ENCODE peak calls at places on chromosomes 2 and 18, in seven cellular contexts. L is stomach, A is AG04449, K is cardiac muscle cell, G is A549, H is MM.1S, Z is cardiac fibroblast. Q is an unnamed sample.

GRCh38 chr2:112523291-112523777 is 18.9 kb upstream of the POLR1B start:
- DNase-seq in G (no peak), K (no peak), L (no peak), Z (no peak), H (no peak), A (no peak), Q (no peak)

GRCh38 chr2:71456617-71457016 is 3.3 kb downstream of the DYSF start:
- DNase-seq in H (no peak), Z (no peak), G (no peak), L (no peak), A (no peak), K (no peak), Q (no peak)

GRCh38 chr2:36329746-36330145 is 25.8 kb upstream of the CRIM1 start:
- DNase-seq in A (no peak), G (peak), H (no peak), K (no peak), L (no peak), Z (peak), Q (peak)

GRCh38 chr2:105196651-105197050 is 44.9 kb upstream of the GPR45 start:
- DNase-seq in Z (no peak), G (no peak), H (no peak), L (no peak), A (no peak), K (no peak), Q (no peak)

GRCh38 chr2:26469092-26469710 is 8.7 kb downstream of the OTOF start:
- DNase-seq in A (no peak), G (peak), H (peak), Z (peak), L (peak), K (peak), Q (no peak)

GRCh38 chr2:197073701-197074433 is 147.4 kb upstream of the PGAP1 start:
- DNase-seq in A (no peak), H (no peak), K (no peak), Z (peak), G (no peak), L (peak), Q (peak)

GRCh38 chr18:32379891-32380290 is 90.8 kb downstream of the GAREM1 start:
- DNase-seq in H (no peak), L (no peak), Z (peak), G (no peak), K (no peak), A (no peak), Q (no peak)

GRCh38 chr18:38751897-38752296 is 1186.3 kb upstream of the CELF4 start:
- DNase-seq in A (no peak), K (peak), Z (no peak), H (no peak), L (no peak), G (no peak), Q (peak)

GRCh38 chr2:213766465-213766891 is 482.2 kb downstream of the SPAG16 start:
- DNase-seq in H (peak), G (no peak), A (no peak), Z (no peak), L (no peak), K (peak), Q (no peak)

GRCh38 chr2:121356058-121356640 is 71.1 kb upstream of the TFCP2L1 start:
- DNase-seq in Z (peak), K (peak), H (peak), G (peak), A (no peak), L (peak), Q (peak)

GRCh38 chr2:64797881-64798590 is 144.3 kb upstream of the SERTAD2 start:
- DNase-seq in H (no peak), Z (peak), L (peak), K (no peak), G (no peak), A (no peak), Q (peak)

GRCh38 chr18:74497308-74497640 is 1.1 kb downstream of the CNDP2 start:
- DNase-seq in G (no peak), K (no peak), L (no peak), H (no peak), Z (no peak), A (no peak), Q (no peak)

GRCh38 chr2:26141145-26141769 is 31.6 kb upstream of the GAREM2 start:
- DNase-seq in G (no peak), Z (no peak), A (no peak), K (no peak), L (no peak), H (no peak), Q (no peak)

GRCh38 chr2:1297376-1298159 is 115.7 kb upstream of the TPO start:
- DNase-seq in A (no peak), G (no peak), K (no peak), Z (no peak), L (no peak), H (no peak), Q (no peak)

GRCh38 chr2:236766850-236767249 is 197.2 kb downstream of the ACKR3 start:
- DNase-seq in G (no peak), L (no peak), A (no peak), K (no peak), Z (no peak), H (no peak), Q (no peak)

GRCh38 chr2:6955523-6956136 is 38.4 kb downstream of the RNF144A start:
- DNase-seq in Z (peak), A (no peak), H (no peak), L (no peak), G (no peak), K (peak), Q (no peak)

GRCh38 chr18:6729247-6730091 is at the start of gene ARHGAP28:
- DNase-seq in G (peak), H (peak), A (no peak), K (peak), L (peak), Z (peak), Q (peak)

GRCh38 chr2:71860381-71860926 is 287.2 kb downstream of the CYP26B1 start:
- DNase-seq in G (no peak), K (no peak), Z (no peak), A (no peak), L (no peak), H (no peak), Q (no peak)

GRCh38 chr18:54330768-54331548 is 26.7 kb downstream of the STARD6 start:
- DNase-seq in H (no peak), L (no peak), G (no peak), Z (no peak), K (no peak), A (no peak), Q (no peak)

GRCh38 chr18:11412790-11413189 is 196.6 kb upstream of the SLC35G4 start:
- DNase-seq in K (no peak), H (no peak), L (no peak), G (no peak), A (no peak), Z (no peak), Q (no peak)

GRCh38 chr2:172550419-172550818 is 5.5 kb upstream of the PDK1 start:
- DNase-seq in G (no peak), L (no peak), K (no peak), H (no peak), A (no peak), Z (no peak), Q (no peak)

GRCh38 chr2:239689410-239689809 is 288.6 kb upstream of the HDAC4 start:
- DNase-seq in A (no peak), K (no peak), G (no peak), H (no peak), L (no peak), Z (no peak), Q (no peak)

GRCh38 chr2:65997941-65998340 is 437.0 kb upstream of the MEIS1 start:
- DNase-seq in Z (no peak), K (no peak), A (no peak), H (peak), L (no peak), G (no peak), Q (no peak)

GRCh38 chr18:57210101-57210661 is 63.3 kb downstream of the BOD1L2 start:
- DNase-seq in Z (peak), K (peak), H (peak), L (peak), G (peak), A (peak), Q (peak)

GRCh38 chr2:8617048-8617447 is 64.8 kb upstream of the ID2 start:
- DNase-seq in L (no peak), A (no peak), G (no peak), K (no peak), Z (no peak), H (no peak), Q (no peak)

GRCh38 chr2:46985512-46985911 is 69.9 kb upstream of the MCFD2 start:
- DNase-seq in A (no peak), K (no peak), Z (no peak), L (no peak), H (peak), G (peak), Q (no peak)

GRCh38 chr2:112482309-112483046 is 522 bp downstream of the TTL start:
- DNase-seq in A (no peak), G (peak), Z (peak), K (peak), H (peak), L (no peak), Q (no peak)

GRCh38 chr2:44051948-44052347 is 56.2 kb upstream of the LRPPRC start:
- DNase-seq in H (no peak), G (no peak), Z (no peak), A (no peak), L (no peak), K (no peak), Q (no peak)

GRCh38 chr2:54691439-54692135 is 31.9 kb upstream of the EML6 start:
- DNase-seq in A (no peak), G (no peak), K (no peak), H (no peak), Z (no peak), L (no peak), Q (no peak)

GRCh38 chr2:43399515-43400245 is 173.3 kb upstream of the ZFP36L2 start:
- DNase-seq in L (no peak), A (peak), Z (peak), G (no peak), H (no peak), K (no peak), Q (no peak)

GRCh38 chr2:158300394-158300793 is 156.2 kb downstream of the CCDC148 start:
- DNase-seq in K (no peak), L (no peak), A (no peak), H (no peak), G (no peak), Z (no peak), Q (no peak)

GRCh38 chr18:77267957-77268356 is 18.3 kb downstream of the GALR1 start:
- DNase-seq in L (no peak), H (no peak), G (no peak), K (no peak), Z (no peak), A (no peak), Q (no peak)

GRCh38 chr2:15948704-15948957 is 8.3 kb downstream of the MYCN start:
- DNase-seq in H (no peak), G (no peak), A (no peak), K (no peak), L (no peak), Z (no peak), Q (no peak)

DNA sequence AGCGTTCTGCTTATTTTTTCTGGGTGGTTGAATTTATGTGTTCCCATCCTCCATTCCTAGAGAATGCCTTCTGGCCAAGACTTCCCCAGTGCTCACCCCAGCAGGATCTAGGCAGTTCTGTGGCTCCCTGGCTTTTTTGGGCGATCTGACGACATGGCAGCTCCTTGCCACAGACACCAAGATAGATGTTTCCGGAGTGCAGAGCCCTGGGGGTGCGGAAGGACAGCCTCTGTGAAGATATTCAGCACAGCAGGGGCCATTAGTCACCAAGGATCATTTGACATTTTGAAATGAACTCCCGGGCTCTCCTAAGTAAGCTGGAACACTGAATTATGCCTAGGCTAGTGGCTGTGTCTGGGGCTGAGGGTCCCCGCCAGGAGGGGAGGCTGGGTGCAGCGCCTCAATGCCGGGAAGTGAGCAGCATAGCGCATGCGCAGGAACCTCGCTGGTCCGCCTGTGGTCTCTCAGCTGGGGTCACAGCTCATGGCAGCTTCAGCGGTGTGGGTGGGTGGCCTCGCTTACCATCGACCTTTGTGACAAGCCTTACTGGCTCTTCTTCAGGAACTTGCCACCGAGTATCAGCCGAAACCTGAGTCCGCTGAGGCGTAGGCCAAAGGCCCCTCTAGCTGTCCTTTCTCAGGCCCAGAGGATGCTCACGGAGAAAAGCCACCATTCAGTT is 60.3 kb downstream of the MEX3C start:
- DNase-seq in A (no peak), K (no peak), L (no peak), G (no peak), H (no peak), Z (no peak), Q (no peak)
- H3K4me3 ChIP-seq in A (no peak), K (no peak), L (no peak), G (no peak), H (no peak), Z (no peak), Q (no peak)

DNA sequence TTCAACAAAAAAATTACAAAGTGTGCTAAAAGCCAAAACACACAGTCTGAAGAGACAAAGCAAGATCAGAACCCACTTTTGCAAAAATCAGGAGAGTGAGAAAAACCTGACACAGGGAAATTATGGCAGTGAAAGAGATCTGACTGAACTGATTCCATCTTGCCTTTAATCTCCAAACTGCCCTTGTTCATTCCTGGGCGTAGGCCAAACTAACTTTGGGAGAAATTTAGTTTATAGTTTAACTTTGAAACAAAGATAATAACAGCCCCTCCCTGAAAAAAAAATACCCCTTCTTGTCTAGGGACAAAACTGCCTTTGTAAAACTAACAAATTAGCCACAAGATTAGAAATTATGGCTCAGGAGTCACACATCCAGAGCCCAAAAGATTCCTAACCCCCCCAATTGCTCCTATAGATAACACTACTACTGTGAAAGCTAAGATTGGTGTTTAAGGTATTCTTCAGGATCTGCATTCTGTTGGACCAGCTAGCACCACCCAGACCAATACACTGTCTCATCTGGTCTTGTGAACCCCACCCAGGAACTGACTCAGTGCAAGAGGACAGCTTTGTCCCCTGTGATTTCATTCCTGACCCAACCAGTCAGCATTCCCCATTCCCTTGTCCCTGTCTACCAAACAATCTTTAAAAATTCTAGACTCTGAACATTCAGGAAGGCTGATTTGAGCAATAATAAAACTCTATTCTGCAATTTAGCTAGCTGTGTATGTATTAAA is 226.1 kb upstream of the SH3BP4 start:
- DNase-seq in H (no peak), Z (peak), A (no peak), K (no peak), G (no peak), L (no peak), Q (no peak)
- H3K4me3 ChIP-seq in H (no peak), Z (no peak), A (no peak), K (no peak), G (no peak), L (no peak), Q (no peak)

DNA sequence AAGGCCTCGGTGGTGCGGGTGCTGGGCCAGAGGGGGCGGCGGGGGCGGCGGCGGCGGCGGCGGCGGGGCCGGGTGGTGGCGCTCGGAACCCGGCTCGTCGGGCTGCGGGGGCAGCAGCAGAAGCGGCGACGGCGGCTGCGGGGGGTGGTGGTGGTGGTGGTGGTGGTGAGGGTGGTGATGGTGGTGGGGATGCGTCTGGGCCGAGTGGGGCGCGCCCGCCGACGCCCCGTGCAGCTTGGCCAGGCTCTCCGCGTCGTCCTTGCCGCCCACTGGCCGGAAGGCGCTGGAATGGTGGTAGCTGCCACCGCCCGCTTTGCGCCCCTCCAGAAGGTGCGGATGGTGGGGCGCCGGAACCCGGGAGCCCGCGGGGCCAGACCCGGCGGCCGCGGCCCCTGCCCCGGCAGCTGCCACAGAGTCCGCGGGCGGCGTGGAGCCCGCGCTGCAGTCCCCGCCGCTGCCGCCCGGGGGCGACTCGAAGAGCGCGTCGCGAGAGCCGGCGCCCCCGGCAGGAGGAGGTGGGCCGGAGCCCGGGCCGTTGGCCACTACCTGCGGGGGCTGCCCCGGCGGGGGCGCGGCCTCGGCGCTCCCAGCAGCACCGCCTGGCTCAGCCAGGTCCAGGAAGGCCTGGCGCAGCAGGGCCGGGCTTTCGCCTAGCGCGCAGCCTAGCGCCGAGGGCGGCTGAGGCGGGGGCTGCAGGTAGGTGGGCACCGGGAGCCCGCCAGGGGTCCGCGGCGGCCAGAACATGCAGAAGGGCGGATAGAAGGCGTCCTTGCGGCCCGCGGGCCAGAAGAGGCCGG is 4.2 kb downstream of the SKOR2 start:
- DNase-seq in H (no peak), L (no peak), Z (no peak), A (no peak), G (no peak), K (peak), Q (no peak)
- H3K4me3 ChIP-seq in H (no peak), L (peak), Z (no peak), A (no peak), G (no peak), K (peak), Q (no peak)

GRCh38 chr2:215436705-215437570 is 1.1 kb upstream of the FN1 start:
- DNase-seq in A (no peak), Z (peak), L (peak), H (peak), G (no peak), K (no peak), Q (no peak)

GRCh38 chr2:215434447-215435260 is 1.2 kb downstream of the FN1 start:
- DNase-seq in Z (peak), H (no peak), K (no peak), G (no peak), A (no peak), L (no peak), Q (no peak)

GRCh38 chr2:215435261-215435808 is 533 bp downstream of the FN1 start:
- DNase-seq in Z (no peak), H (no peak), K (peak), L (peak), G (peak), A (no peak), Q (no peak)

GRCh38 chr2:215437614-215438013 is 1.7 kb upstream of the FN1 start:
- DNase-seq in H (no peak), A (no peak), G (no peak), K (no peak), L (no peak), Z (peak), Q (no peak)

GRCh38 chr2:215435809-215436704 is at the start of gene FN1:
- DNase-seq in A (peak), Z (peak), L (peak), H (peak), K (peak), G (peak), Q (peak)
- H3K4me3 ChIP-seq in A (peak), Z (peak), L (peak), H (peak), K (peak), G (peak), Q (peak)

GRCh38 chr2:134138115-134138514 is 115.8 kb upstream of the MGAT5 start:
- DNase-seq in A (no peak), K (no peak), H (no peak), Z (no peak), G (no peak), L (no peak), Q (no peak)

GRCh38 chr2:134137182-134137595 is 116.7 kb upstream of the MGAT5 start:
- DNase-seq in A (no peak), G (no peak), K (peak), Z (peak), L (peak), H (peak), Q (no peak)

GRCh38 chr2:134134827-134135226 is 119.0 kb upstream of the MGAT5 start:
- DNase-seq in A (no peak), G (no peak), L (no peak), Z (no peak), K (no peak), H (no peak), Q (no peak)

GRCh38 chr2:134135793-134136192 is 118.1 kb upstream of the MGAT5 start:
- DNase-seq in L (no peak), A (no peak), Z (no peak), K (no peak), H (no peak), G (no peak), Q (no peak)

GRCh38 chr2:134136702-134137101 is 117.2 kb upstream of the MGAT5 start:
- DNase-seq in Z (no peak), L (peak), G (no peak), A (no peak), K (no peak), H (no peak), Q (no peak)
- H3K4me3 ChIP-seq in Z (no peak), L (no peak), G (no peak), A (peak), K (no peak), H (peak), Q (no peak)

Q was measured in skeletal muscle cell.